ENCODE peak calls at places on chromosomes 1 and 21, in five cellular contexts. Q, F, Y, J and L are unnamed samples.

GRCh38 chr1:189431437-189431836 is 1046.2 kb downstream of the BRINP3 start:
- DNase-seq in Q (no peak), F (no peak), Y (no peak), J (peak), L (no peak)

GRCh38 chr1:211580303-211580687 is 1.3 kb upstream of the SLC30A1 start:
- DNase-seq in Q (no peak), F (no peak), Y (peak), J (no peak), L (no peak)

GRCh38 chr1:35269190-35269988 is 880 bp downstream of the ZMYM4 start:
- DNase-seq in Q (peak), F (no peak), Y (no peak), J (peak), L (no peak)

GRCh38 chr1:229894535-229894934 is 172.5 kb upstream of the GALNT2 start:
- DNase-seq in Q (no peak), F (no peak), Y (no peak), J (no peak), L (no peak)

GRCh38 chr1:1573843-1574720 is 581 bp downstream of the SSU72 start:
- DNase-seq in Q (peak), F (no peak), Y (peak), J (peak), L (peak)

GRCh38 chr1:60963167-60963909 is 119.0 kb upstream of the NFIA start:
- DNase-seq in Q (no peak), F (no peak), Y (no peak), J (no peak), L (no peak)

GRCh38 chr1:99660496-99660895 is 14.6 kb downstream of the PALMD start:
- DNase-seq in Q (no peak), F (no peak), Y (no peak), J (no peak), L (no peak)

GRCh38 chr1:150159550-150159949 is 9.8 kb downstream of the PLEKHO1 start:
- DNase-seq in Q (no peak), F (no peak), Y (no peak), J (no peak), L (no peak)

GRCh38 chr1:65418522-65419185 is 1.8 kb upstream of the LEPR start:
- DNase-seq in Q (no peak), F (no peak), Y (no peak), J (no peak), L (no peak)

GRCh38 chr1:173753830-173754229 is 39.0 kb downstream of the KLHL20 start:
- DNase-seq in Q (peak), F (no peak), Y (no peak), J (no peak), L (no peak)

GRCh38 chr1:150295476-150295875 is 1.8 kb downstream of the MRPS21 start:
- DNase-seq in Q (no peak), F (no peak), Y (no peak), J (no peak), L (no peak)

GRCh38 chr1:228430243-228430642 is 13.6 kb upstream of the TRIM17 start:
- DNase-seq in Q (no peak), F (no peak), Y (no peak), J (no peak), L (no peak)

GRCh38 chr1:40421694-40422384 is 28.4 kb upstream of the ZFP69B start:
- DNase-seq in Q (no peak), F (peak), Y (no peak), J (peak), L (no peak)

GRCh38 chr1:7680791-7681165 is 90.3 kb upstream of the VAMP3 start:
- DNase-seq in Q (no peak), F (no peak), Y (peak), J (no peak), L (peak)

GRCh38 chr1:150809651-150810050 is 1.6 kb upstream of the CTSK start:
- DNase-seq in Q (peak), F (peak), Y (no peak), J (no peak), L (no peak)

GRCh38 chr1:24294228-24294672 is 24.9 kb upstream of the GRHL3 start:
- DNase-seq in Q (peak), F (peak), Y (no peak), J (peak), L (no peak)

GRCh38 chr1:112093372-112093694 is 103.9 kb upstream of the KCND3 start:
- DNase-seq in Q (no peak), F (no peak), Y (no peak), J (no peak), L (no peak)

GRCh38 chr1:36081926-36082485 is 1.9 kb upstream of the TEKT2 start:
- DNase-seq in Q (no peak), F (no peak), Y (no peak), J (no peak), L (peak)

GRCh38 chr1:113031060-113031933 is 41.7 kb upstream of the LRIG2 start:
- DNase-seq in Q (no peak), F (no peak), Y (no peak), J (no peak), L (no peak)

GRCh38 chr1:111615874-111616715 is 3.5 kb upstream of the RAP1A start:
- DNase-seq in Q (no peak), F (no peak), Y (no peak), J (no peak), L (no peak)

GRCh38 chr1:206467915-206468314 is 2.4 kb upstream of the IKBKE start:
- DNase-seq in Q (peak), F (no peak), Y (no peak), J (peak), L (no peak)

GRCh38 chr21:44880762-44881585 is 7.5 kb upstream of the PTTG1IP start:
- DNase-seq in Q (peak), F (no peak), Y (no peak), J (peak), L (no peak)

GRCh38 chr1:158371188-158371953 is 17.7 kb downstream of the CD1E start:
- DNase-seq in Q (no peak), F (no peak), Y (no peak), J (no peak), L (no peak)

GRCh38 chr1:173301507-173301906 is 94.4 kb upstream of the TNFSF4 start:
- DNase-seq in Q (peak), F (no peak), Y (no peak), J (no peak), L (no peak)

GRCh38 chr1:43370564-43370963 is 2.8 kb upstream of the ELOVL1 start:
- DNase-seq in Q (no peak), F (no peak), Y (no peak), J (no peak), L (no peak)

GRCh38 chr1:61887076-61887867 is 145.0 kb downstream of the PATJ start:
- DNase-seq in Q (no peak), F (no peak), Y (no peak), J (peak), L (no peak)

GRCh38 chr1:12568009-12568767 is 49.8 kb downstream of the DHRS3 start:
- DNase-seq in Q (no peak), F (no peak), Y (no peak), J (no peak), L (peak)

GRCh38 chr1:197598935-197599334 is 176.3 kb downstream of the DENND1B start:
- DNase-seq in Q (no peak), F (no peak), Y (no peak), J (no peak), L (no peak)

GRCh38 chr1:94514095-94514727 is 27.3 kb downstream of the F3 start:
- DNase-seq in Q (peak), F (no peak), Y (peak), J (peak), L (peak)

GRCh38 chr1:157134442-157134841 is 3.8 kb downstream of the ETV3 start:
- DNase-seq in Q (no peak), F (no peak), Y (no peak), J (no peak), L (no peak)
- H3K4me3 ChIP-seq in Q (no peak), F (no peak), Y (no peak), J (no peak), L (no peak)

GRCh38 chr21:32499249-32500055 is 85.9 kb downstream of the TCP10L start:
- DNase-seq in Q (no peak), F (no peak), Y (peak), J (peak), L (no peak)

GRCh38 chr21:32496536-32496935 is 84.0 kb downstream of the EVA1C start:
- DNase-seq in Q (no peak), F (no peak), Y (no peak), J (no peak), L (no peak)

GRCh38 chr21:32492376-32492775 is 79.9 kb downstream of the EVA1C start:
- DNase-seq in Q (no peak), F (no peak), Y (no peak), J (no peak), L (no peak)

DNA sequence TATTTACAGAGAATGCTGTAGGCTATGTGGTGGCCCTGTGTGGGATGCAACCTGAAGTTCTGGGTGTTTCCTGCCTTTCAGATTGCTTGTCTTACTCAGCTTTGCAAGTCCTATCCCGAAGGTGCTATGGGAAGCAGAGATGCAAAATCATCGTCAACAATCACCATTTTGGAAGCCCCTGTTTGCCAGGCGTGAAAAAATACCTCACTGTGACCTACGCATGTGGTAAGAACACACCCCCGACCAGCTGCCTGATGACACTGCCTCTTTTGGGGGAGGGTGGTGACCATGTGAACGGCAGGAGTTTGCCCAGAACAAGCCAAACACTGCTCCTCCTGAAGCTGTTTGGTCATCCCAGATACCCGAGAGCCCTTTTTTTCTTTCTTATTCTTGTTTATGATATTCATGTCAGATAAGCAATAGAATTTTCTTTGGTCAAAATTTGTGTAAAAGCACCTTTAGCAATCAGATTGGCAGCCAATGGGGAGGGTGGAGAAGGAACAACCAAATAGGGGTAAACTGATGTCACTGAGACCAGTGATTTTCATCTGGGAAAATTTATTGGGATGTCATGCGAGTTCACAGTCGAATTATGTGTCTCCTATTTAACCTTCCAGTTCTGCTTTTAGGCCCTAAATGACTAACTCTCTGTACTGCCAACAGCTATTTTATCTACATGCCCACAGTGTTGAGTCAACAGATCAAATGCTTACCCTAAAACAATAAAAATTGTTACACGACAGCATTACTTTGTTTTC is 82.6 kb downstream of the EVA1C start:
- DNase-seq in Q (no peak), F (peak), Y (no peak), J (peak), L (no peak)
- H3K4me3 ChIP-seq in Q (no peak), F (no peak), Y (no peak), J (no peak), L (no peak)

DNA sequence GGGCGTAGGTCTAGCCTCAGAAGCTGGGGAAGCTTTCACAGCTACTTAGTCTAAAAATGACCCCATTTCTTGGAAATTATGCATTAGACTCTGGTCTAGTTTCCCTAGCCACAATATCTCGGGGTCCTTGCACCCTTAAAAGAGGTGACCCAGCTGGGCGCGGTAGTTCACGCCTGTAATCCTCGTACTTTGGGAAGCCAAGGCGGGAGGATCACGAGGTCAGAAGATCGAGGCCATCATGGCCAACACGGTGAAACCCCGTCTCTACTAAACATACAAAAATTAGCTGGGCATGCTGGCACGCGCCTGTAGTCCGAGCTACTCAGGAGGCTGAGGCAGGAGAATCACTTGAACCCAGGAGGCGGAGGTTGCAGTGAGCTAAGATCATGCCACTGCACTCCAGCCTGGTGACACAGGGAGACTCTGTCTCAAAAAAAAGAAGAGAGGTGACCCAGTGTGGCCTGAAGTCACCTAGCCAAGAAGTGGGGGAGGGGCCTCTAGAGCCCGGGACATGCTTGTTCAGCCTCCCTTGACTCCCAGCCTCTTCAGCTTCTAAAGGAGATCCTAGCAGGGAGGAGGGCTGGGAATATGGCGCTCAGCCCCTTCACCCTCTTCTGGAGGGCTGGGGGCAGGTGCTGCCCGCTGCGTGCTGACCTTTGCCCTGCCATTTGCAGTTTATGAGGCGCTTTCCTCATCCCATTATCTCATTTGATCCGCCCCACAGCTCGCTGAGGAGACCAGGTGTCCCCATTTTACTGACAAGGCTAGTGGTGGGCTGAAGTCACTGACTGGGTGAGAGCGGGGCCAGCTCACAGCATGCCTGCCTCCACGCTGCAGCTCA is 7.2 kb downstream of the ELF3 start:
- DNase-seq in Q (no peak), F (no peak), Y (peak), J (no peak), L (peak)
- H3K4me3 ChIP-seq in Q (no peak), F (no peak), Y (no peak), J (no peak), L (no peak)

DNA sequence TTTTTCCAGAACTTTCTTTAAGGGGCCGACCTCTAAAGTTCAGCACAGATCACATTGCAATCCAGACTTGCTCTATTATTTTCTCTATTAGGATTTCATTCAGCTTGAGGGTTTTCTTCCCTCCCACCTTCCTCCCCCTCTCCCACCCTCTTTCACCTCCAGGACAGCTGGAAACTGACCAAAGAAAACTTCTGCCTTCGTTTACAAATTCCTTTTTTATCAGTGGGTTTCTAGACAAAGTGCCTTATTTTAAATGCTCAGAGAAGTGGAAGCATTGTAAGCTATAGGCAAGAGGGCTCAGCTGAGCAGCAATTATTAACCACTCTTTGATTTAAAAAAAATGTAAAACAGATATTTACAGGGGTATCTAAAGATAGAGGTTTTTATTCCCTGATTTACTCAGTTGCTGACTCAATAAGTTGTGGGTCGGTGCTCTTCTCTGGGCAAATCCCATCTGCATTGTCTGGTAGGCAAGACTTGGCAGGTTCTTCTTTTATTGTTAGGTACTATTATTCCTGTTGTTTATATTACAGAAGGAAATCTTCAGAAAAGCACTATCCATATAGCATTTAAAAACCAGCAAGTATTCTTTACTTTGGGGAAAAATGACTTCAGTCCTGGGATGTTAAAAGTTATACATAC is 277.0 kb upstream of the C1orf105 start:
- DNase-seq in Q (peak), F (no peak), Y (no peak), J (peak), L (no peak)
- H3K4me3 ChIP-seq in Q (peak), F (peak), Y (no peak), J (no peak), L (no peak)

DNA sequence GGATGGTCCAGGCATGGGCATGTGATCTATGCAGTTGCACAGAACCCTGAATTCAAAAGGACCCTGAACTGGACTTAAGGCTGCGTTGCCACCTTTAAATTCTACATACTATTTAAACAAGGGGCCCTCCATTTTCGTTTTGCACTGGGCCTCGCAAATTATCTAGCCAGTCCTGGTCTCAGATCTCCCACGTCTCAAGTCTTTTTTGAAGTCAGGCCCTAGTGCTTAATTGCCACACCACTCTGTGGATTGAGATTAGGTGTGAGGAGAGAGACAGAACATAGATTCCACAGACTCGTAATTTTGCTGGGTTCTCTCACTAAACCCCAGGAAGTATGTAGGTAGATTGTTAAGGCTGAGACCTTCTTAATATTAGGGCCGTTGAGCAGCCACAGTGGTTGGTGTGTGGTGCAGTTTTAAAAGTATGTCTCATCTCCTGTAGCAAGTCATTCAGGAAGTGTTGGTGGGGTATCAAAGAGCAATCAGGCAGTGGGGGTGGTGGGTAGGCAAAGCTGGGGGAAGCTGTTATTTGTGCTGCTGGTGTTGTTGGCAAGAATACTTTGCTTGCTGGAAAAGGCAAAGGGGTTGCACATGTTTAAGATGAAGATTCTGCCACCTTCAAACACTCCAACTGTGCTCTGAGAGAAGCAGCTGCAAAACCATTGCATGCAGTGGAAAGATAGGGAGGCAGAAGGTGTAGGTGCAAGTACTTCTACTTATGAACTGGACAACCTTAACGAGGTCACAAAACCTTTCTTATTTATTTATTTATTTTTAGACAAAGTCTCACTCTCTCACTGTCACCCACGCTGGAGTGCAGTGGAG is 11.2 kb downstream of the CD84 start:
- DNase-seq in Q (no peak), F (no peak), Y (no peak), J (no peak), L (no peak)
- H3K4me3 ChIP-seq in Q (no peak), F (no peak), Y (no peak), J (no peak), L (no peak)

GRCh38 chr1:63774617-63775417 is 1.0 kb downstream of the ROR1 start:
- DNase-seq in Q (peak), F (peak), Y (peak), J (peak), L (peak)
- H3K4me3 ChIP-seq in Q (peak), F (peak), Y (peak), J (peak), L (peak)

DNA sequence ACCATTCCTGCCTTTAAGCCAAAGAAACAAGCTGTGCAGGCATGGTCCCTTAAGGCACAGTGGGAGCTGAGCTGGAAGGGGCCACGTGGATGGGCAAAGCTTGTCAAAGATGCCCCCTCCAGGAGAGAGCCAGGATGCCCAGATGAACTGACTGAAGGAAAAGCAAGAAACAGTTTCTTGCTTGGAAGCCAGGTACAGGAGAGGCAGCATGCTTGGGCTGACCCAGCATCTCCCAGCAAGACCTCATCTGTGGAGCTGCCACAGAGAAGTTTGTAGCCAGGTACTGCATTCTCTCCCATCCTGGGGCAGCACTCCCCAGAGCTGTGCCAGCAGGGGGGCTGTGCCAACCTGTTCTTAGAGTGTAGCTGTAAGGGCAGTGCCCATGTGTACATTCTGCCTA is 1.3 kb upstream of the SLC50A1 start:
- DNase-seq in Q (no peak), F (no peak), Y (no peak), J (no peak), L (no peak)
- H3K4me3 ChIP-seq in Q (peak), F (no peak), Y (peak), J (no peak), L (no peak)

GRCh38 chr1:14946567-14947285 is 206.8 kb upstream of the TMEM51 start:
- DNase-seq in Q (peak), F (no peak), Y (no peak), J (peak), L (no peak)

GRCh38 chr1:14944471-14944981 is 209.0 kb upstream of the TMEM51 start:
- DNase-seq in Q (peak), F (no peak), Y (no peak), J (no peak), L (no peak)

GRCh38 chr1:14945132-14946010 is 208.2 kb upstream of the TMEM51 start:
- DNase-seq in Q (peak), F (peak), Y (peak), J (peak), L (peak)

GRCh38 chr1:14947421-14947820 is 206.1 kb upstream of the TMEM51 start:
- DNase-seq in Q (no peak), F (no peak), Y (no peak), J (no peak), L (no peak)

DNA sequence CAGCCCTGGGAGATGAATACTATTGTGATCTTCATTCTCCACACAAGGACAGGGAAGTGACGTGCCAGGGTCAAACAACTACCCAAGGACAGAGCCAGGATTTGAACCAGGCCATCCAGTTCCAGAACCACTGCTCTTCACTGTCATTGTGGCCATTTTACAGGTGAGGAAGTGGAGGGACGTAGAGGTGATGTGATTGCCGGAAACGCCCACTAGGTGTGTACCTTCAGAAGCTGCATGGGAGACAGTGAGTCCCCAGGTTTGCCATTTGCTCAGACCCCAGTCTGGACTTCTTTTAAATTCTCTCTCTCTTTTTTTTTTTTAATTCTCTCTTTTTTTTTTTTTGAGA is 207.6 kb upstream of the TMEM51 start:
- DNase-seq in Q (no peak), F (no peak), Y (no peak), J (no peak), L (no peak)
- H3K4me3 ChIP-seq in Q (peak), F (peak), Y (no peak), J (no peak), L (no peak)